ENCODE peak calls at places on chromosomes 11 and 22, in seven cellular contexts. W is HCT116, B is NT2/D1, K is neuronal stem cell, X is cardiac muscle cell, M is GM23248, O is ascending aorta. S is an unnamed sample.

GRCh38 chr11:35305670-35306382 is 113.5 kb downstream of the SLC1A2 start:
- DNase-seq in M (peak; percentile 50), O (no peak), W (peak; percentile 13), B (peak; percentile 22), X (peak; percentile 79), K (peak; percentile 33), S (no peak)

GRCh38 chr22:48779661-48780596 is 1047.7 kb downstream of the BRD1 start:
- DNase-seq in X (no peak), M (no peak), B (no peak), W (no peak), O (no peak), K (no peak), S (no peak)

GRCh38 chr22:26570126-26570525 is 19.8 kb downstream of the TPST2 start:
- DNase-seq in X (no peak), M (no peak), O (no peak), K (no peak), W (no peak), B (no peak), S (peak; percentile 23)

GRCh38 chr11:17799147-17799546 is 64.6 kb downstream of the KCNC1 start:
- DNase-seq in X (no peak), K (no peak), M (no peak), O (no peak), W (no peak), B (no peak), S (no peak)

GRCh38 chr11:45896392-45897068 is 10.5 kb downstream of the FREY1 start:
- DNase-seq in K (peak; percentile 48), M (no peak), O (no peak), B (peak; percentile 76), X (peak; percentile 81), W (no peak), S (no peak)

GRCh38 chr11:71206186-71206585 is 46.2 kb downstream of the SHANK2 start:
- DNase-seq in B (no peak), O (no peak), K (peak; percentile 8), W (no peak), M (peak; percentile 29), X (no peak), S (no peak)

GRCh38 chr22:40519284-40519947 is 117.1 kb downstream of the MRTFA start:
- DNase-seq in W (no peak), M (peak; percentile 11), B (no peak), K (no peak), X (no peak), O (no peak), S (no peak)

GRCh38 chr11:58286249-58286648 is 18.2 kb upstream of the OR10W1 start:
- DNase-seq in K (peak; percentile 5), O (no peak), B (peak; percentile 39), X (peak; percentile 49), W (peak; percentile 23), M (peak; percentile 77), S (no peak)

GRCh38 chr11:8717876-8718753 is 35.5 kb downstream of the RPL27A start:
- DNase-seq in X (no peak), K (no peak), W (no peak), M (peak; percentile 83), B (no peak), O (peak; percentile 83), S (peak; percentile 63)

GRCh38 chr11:2510626-2511402 is 66.0 kb downstream of the KCNQ1 start:
- DNase-seq in W (no peak), K (no peak), B (no peak), O (peak; percentile 57), X (no peak), M (peak; percentile 36), S (no peak)

GRCh38 chr11:67119577-67120391 is 721 bp downstream of the KDM2A start:
- DNase-seq in B (no peak), W (no peak), O (no peak), X (peak; percentile 46), M (peak; percentile 63), K (peak; percentile 11), S (peak; percentile 19)

GRCh38 chr11:34897171-34897870 is 18.9 kb downstream of the APIP start:
- DNase-seq in W (no peak), M (no peak), B (no peak), X (no peak), K (no peak), O (no peak), S (no peak)

GRCh38 chr22:21567456-21568206 is at the start of gene UBE2L3:
- DNase-seq in B (peak; percentile 57), M (peak; percentile 91), K (peak; percentile 80), O (peak; percentile 89), X (peak; percentile 89), W (peak; percentile 38), S (peak; percentile 78)

GRCh38 chr11:76799061-76799804 is 16.1 kb downstream of the TSKU start:
- DNase-seq in B (no peak), K (peak; percentile 70), W (no peak), O (peak; percentile 93), M (peak; percentile 88), X (peak; percentile 88), S (peak; percentile 92)

GRCh38 chr11:12161137-12161536 is 50.7 kb downstream of the MICAL2 start:
- DNase-seq in K (no peak), M (no peak), X (no peak), O (peak; percentile 89), B (no peak), W (no peak), S (peak; percentile 21)

GRCh38 chr11:132471491-132471890 is 1060.8 kb downstream of the OPCML start:
- DNase-seq in K (no peak), M (peak; percentile 90), O (no peak), X (no peak), W (no peak), B (no peak), S (no peak)

GRCh38 chr22:38481162-38481870 is 13.4 kb downstream of the KDELR3 start:
- DNase-seq in W (no peak), M (no peak), X (no peak), K (no peak), B (no peak), O (no peak), S (no peak)
- H3K36me3 ChIP-seq in W (peaks cover 49% of the 10 kb centered on the region), M (peaks cover 74% of the 10 kb centered on the region), X (peaks cover 50% of the 10 kb centered on the region), K (peaks cover 71% of the 10 kb centered on the region), B (peaks cover 68% of the 10 kb centered on the region), O (peaks cover 66% of the 10 kb centered on the region), S (no peaks in the 10 kb centered on the region)

DNA sequence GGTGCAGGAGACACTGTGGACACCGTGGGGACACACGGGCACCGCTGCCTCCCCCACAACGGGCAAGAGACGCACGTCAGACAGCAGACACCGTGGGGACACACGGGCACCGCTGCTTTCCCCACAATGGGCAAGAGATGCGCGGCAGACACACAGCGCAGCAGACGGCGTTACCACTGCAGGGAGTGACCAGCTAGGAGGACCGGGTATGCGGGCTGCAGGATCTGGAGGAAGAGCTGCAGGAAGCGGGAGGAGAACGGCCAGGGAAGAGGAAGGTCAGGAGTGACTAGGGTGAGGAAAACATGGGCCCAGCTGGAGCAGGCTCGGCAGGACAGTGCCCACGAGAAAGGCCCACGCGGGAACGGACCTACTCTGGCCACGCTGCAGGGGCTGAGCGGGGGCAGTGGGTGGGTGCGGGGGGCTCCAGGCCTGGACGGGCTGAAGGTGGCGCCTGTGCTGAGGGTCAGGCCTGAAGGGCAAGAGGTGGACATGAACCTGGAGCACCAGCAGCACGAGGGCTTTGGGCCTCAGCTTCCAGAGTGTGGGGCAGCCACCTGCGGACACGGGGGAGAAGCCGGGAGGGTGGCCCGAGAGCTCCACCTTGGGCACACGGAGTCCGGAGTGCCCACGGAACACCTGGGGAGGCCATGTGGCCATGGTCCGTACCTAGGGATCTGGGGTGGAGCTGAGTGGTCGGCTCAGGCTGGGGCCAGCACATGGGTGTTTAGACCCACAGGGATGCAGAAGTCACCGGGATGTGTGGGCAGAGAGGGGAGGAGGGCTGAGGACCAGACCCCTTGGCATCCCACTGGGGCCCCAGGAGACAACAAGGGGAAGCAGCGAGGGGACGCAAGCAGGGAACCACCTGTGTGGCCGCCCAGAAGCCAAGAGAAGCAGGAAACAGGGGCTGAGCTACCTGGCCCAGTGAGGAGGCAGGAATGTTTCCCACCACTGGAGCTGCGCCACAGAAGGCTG is 16.5 kb downstream of the TOLLIP start:
- DNase-seq in W (no peak), X (no peak), B (no peak), M (no peak), O (peak; percentile 58), K (no peak), S (no peak)
- H3K36me3 ChIP-seq in W (peaks cover 6% of the 10 kb centered on the region), X (peaks cover 9% of the 10 kb centered on the region), B (peaks cover 71% of the 10 kb centered on the region), M (no peaks in the 10 kb centered on the region), O (peaks cover 78% of the 10 kb centered on the region), K (peaks cover 67% of the 10 kb centered on the region), S (no peaks in the 10 kb centered on the region)

DNA sequence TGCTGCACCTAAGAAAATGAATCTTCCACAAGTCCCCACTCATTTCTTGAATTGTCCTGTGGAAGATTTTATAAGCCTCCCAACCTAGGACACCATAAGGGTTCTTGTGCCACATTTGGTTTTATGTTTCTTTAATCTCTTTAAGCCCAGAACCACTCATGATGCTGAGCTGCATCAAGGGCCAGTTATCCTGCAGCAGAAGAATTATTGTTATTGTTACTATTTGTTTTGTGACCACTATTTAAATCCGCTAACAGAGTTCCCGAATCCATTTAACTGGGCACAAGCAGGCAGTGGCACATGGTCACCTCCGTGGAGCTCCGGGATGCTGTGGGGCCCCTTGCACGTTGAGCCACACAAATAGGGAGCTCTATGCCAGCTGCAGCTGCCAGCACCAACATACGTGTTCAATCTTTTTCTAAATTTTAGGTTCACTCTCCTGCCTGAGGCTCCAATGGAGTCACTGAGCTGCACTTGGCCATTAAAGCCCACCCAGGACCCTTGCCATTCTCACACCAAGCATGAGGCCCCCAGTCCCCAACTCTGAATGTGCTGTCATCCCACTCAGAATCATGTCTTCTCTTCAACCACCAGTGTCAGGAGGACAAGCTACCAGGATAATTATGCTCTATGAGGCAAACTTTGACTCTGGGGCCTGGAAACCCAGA is 60.6 kb downstream of the DGCR2 start:
- DNase-seq in B (no peak), O (no peak), M (no peak), W (no peak), K (no peak), X (no peak), S (no peak)
- H3K36me3 ChIP-seq in B (peaks cover 95% of the 10 kb centered on the region), O (peaks cover 97% of the 10 kb centered on the region), M (no peaks in the 10 kb centered on the region), W (peaks cover 7% of the 10 kb centered on the region), K (peaks cover 99% of the 10 kb centered on the region), X (peaks cover 34% of the 10 kb centered on the region), S (no peaks in the 10 kb centered on the region)

GRCh38 chr22:38068641-38069371 is 11.6 kb downstream of the PICK1 start:
- DNase-seq in M (no peak), B (no peak), X (no peak), W (no peak), K (no peak), O (no peak), S (no peak)

GRCh38 chr22:38066381-38067027 is 9.3 kb downstream of the PICK1 start:
- DNase-seq in W (no peak), K (no peak), X (no peak), O (no peak), M (no peak), B (no peak), S (no peak)

GRCh38 chr22:38069372-38070249 is 12.4 kb downstream of the PICK1 start:
- DNase-seq in B (no peak), K (no peak), O (peak; percentile 97), X (peak; percentile 84), W (no peak), M (peak; percentile 21), S (peak; percentile 71)

GRCh38 chr22:38067028-38067415 is 9.8 kb downstream of the PICK1 start:
- DNase-seq in W (no peak), K (no peak), O (peak; percentile 78), B (no peak), M (no peak), X (no peak), S (no peak)

DNA sequence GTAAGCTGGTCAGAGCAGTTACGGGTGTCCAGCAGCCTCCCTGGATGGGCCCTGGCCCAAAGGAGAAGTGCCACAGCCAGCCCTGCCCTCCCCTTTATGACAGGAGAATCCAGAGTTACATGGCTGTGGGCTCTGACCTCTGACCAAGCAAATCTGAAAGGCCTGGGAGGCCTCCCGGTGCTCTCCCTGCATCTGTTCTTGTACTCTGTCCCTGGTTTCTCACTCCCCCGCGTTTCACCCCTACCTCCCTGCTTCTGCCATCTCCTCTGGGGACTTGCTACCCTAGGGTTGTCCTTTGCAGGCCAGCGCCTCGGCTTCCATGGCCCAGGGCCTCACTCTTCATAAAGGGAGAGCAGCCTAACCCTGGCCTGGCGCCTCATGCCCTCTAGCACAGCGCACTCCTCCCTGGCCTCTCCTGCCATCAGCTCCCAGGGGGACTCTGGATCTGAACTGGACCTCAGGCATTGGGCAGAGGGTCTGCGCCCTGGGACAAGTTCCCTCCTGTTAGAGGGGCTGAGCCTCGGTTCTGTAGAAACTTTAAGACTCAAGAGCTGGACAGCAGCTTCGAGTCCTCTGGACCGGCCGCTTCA is 10.7 kb downstream of the PICK1 start:
- DNase-seq in O (no peak), B (no peak), X (no peak), W (no peak), K (no peak), M (no peak), S (no peak)
- H3K36me3 ChIP-seq in O (peaks cover 34% of the 10 kb centered on the region), B (peaks cover 39% of the 10 kb centered on the region), X (peaks cover 14% of the 10 kb centered on the region), W (peaks cover 22% of the 10 kb centered on the region), K (peaks cover 54% of the 10 kb centered on the region), M (no peaks in the 10 kb centered on the region), S (no peaks in the 10 kb centered on the region)

S was measured in uterus.